ENCODE peak calls at places on chromosomes 7 and 10, in five cellular contexts. F is upper lobe of right lung, R is K562, H is ascending aorta, T is PC-9. S is an unnamed sample.

GRCh38 chr10:73136627-73137026 is 26.4 kb downstream of the NUDT13 start:
- DNase-seq in R (no peak), F (no peak), T (no peak), H (no peak), S (no peak)

GRCh38 chr7:64869121-64869725 is 33.9 kb upstream of the ZNF273 start:
- DNase-seq in H (no peak), R (no peak), T (no peak), F (no peak), S (no peak)

GRCh38 chr7:5231811-5232484 is 41.9 kb downstream of the WIPI2 start:
- DNase-seq in R (no peak), H (no peak), T (no peak), F (no peak), S (no peak)

GRCh38 chr7:151832656-151833055 is 44.3 kb downstream of the PRKAG2 start:
- DNase-seq in H (no peak), R (no peak), T (no peak), F (no peak), S (no peak)

GRCh38 chr7:74082770-74083116 is 861 bp upstream of the LIMK1 start:
- DNase-seq in R (no peak), T (no peak), F (no peak), H (no peak), S (no peak)

GRCh38 chr10:5560142-5560843 is 35.5 kb downstream of the CALML3 start:
- DNase-seq in H (no peak), R (no peak), T (no peak), F (no peak), S (no peak)

GRCh38 chr10:112182808-112183328 is 697 bp downstream of the GPAM start:
- DNase-seq in T (no peak), R (no peak), F (no peak), H (no peak), S (no peak)

GRCh38 chr7:101121996-101122932 is 4.6 kb upstream of the SERPINE1 start:
- DNase-seq in R (no peak), H (peak; percentile 99), T (peak; percentile 91), F (peak; percentile 65), S (peak; percentile 93)

GRCh38 chr10:119872860-119873671 is 423 bp upstream of the MCMBP start:
- DNase-seq in R (peak; percentile 80), H (peak; percentile 91), F (peak; percentile 96), T (peak; percentile 35), S (peak; percentile 27)

GRCh38 chr10:11525503-11525902 is 85.9 kb downstream of the USP6NL start:
- DNase-seq in R (no peak), H (peak; percentile 87), T (no peak), F (no peak), S (no peak)

GRCh38 chr7:90262438-90262837 is 17.5 kb downstream of the CFAP69 start:
- DNase-seq in H (no peak), T (no peak), F (no peak), R (peak; percentile 36), S (no peak)

GRCh38 chr7:19558527-19558926 is 150.3 kb downstream of the POLR1F start:
- DNase-seq in H (no peak), F (no peak), R (no peak), T (peak; percentile 33), S (no peak)

GRCh38 chr7:95684037-95684436 is 87.7 kb upstream of the PDK4 start:
- DNase-seq in H (no peak), F (no peak), R (no peak), T (peak; percentile 36), S (no peak)

GRCh38 chr7:92404170-92404614 is 43.1 kb upstream of the GATAD1 start:
- DNase-seq in F (no peak), R (no peak), H (no peak), T (no peak), S (no peak)

GRCh38 chr7:77738871-77739270 is 42.6 kb downstream of the RSBN1L start:
- DNase-seq in T (peak; percentile 72), H (no peak), F (no peak), R (no peak), S (no peak)

GRCh38 chr7:101746311-101746710 is 71.1 kb upstream of the CUX1 start:
- DNase-seq in T (no peak), H (no peak), R (no peak), F (no peak), S (no peak)

GRCh38 chr10:13949844-13950542 is 363.2 kb downstream of the PRPF18 start:
- DNase-seq in R (no peak), H (no peak), T (peak; percentile 82), F (no peak), S (no peak)

GRCh38 chr7:37342665-37343471 is 105.8 kb downstream of the ELMO1 start:
- DNase-seq in T (no peak), R (no peak), F (peak; percentile 69), H (peak; percentile 66), S (no peak)

GRCh38 chr10:34024708-34025425 is 690.4 kb upstream of the NRP1 start:
- DNase-seq in T (no peak), R (peak; percentile 20), F (no peak), H (no peak), S (no peak)

GRCh38 chr10:78417425-78418370 is 384.0 kb downstream of the RPS24 start:
- DNase-seq in F (no peak), T (no peak), H (peak; percentile 35), R (no peak), S (no peak)

GRCh38 chr7:1402791-1403755 is 56.2 kb downstream of the MICALL2 start:
- DNase-seq in R (no peak), F (no peak), H (no peak), T (no peak), S (no peak)

GRCh38 chr10:97732052-97732359 is 4.9 kb upstream of the ZFYVE27 start:
- DNase-seq in H (no peak), T (no peak), F (no peak), R (no peak), S (no peak)

DNA sequence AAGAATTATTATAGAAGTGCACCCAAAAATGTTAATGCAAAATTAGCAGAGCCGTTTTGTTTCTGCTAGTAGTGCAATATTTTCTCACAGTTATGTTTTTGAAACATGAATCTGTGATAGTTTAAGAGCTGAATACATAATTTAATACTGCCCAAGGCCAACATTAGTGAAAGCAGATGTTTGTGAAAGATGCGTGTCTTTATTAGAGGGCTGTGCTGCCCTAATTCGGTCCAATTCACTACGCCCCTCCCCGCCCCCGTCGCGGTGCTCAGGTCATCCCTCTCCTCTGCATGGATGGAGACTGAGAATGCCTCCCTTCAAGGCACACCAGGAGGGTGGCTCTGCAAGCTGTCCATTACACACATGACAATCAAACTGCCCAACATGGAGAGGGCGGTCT is 172.0 kb downstream of the TEX36 start:
- DNase-seq in T (no peak), R (no peak), H (no peak), F (no peak), S (no peak)
- H3K27ac ChIP-seq in T (no peak overlapping the region), R (no peak overlapping the region), H (no peak overlapping the region), F (no peak overlapping the region), S (no peak overlapping the region)

GRCh38 chr7:107049971-107050532 is 5.5 kb downstream of the PRKAR2B start:
- DNase-seq in F (no peak), R (no peak), H (no peak), T (no peak), S (no peak)

GRCh38 chr7:107049480-107049879 is 5.0 kb downstream of the PRKAR2B start:
- DNase-seq in H (no peak), R (no peak), T (no peak), F (no peak), S (no peak)

GRCh38 chr7:107046511-107047259 is 2.2 kb downstream of the PRKAR2B start:
- DNase-seq in T (peak; percentile 69), F (no peak), R (no peak), H (no peak), S (no peak)

GRCh38 chr7:107048783-107049418 is 4.4 kb downstream of the PRKAR2B start:
- DNase-seq in F (no peak), T (no peak), H (no peak), R (no peak), S (no peak)

GRCh38 chr7:107047902-107048782 is 3.6 kb downstream of the PRKAR2B start:
- DNase-seq in H (no peak), T (no peak), R (peak; percentile 73), F (no peak), S (no peak)
- TF ChIP-seq CTCF in H (no peak), T (no peak), R (peak; percentile 92), F (no peak), S (no peak)

DNA sequence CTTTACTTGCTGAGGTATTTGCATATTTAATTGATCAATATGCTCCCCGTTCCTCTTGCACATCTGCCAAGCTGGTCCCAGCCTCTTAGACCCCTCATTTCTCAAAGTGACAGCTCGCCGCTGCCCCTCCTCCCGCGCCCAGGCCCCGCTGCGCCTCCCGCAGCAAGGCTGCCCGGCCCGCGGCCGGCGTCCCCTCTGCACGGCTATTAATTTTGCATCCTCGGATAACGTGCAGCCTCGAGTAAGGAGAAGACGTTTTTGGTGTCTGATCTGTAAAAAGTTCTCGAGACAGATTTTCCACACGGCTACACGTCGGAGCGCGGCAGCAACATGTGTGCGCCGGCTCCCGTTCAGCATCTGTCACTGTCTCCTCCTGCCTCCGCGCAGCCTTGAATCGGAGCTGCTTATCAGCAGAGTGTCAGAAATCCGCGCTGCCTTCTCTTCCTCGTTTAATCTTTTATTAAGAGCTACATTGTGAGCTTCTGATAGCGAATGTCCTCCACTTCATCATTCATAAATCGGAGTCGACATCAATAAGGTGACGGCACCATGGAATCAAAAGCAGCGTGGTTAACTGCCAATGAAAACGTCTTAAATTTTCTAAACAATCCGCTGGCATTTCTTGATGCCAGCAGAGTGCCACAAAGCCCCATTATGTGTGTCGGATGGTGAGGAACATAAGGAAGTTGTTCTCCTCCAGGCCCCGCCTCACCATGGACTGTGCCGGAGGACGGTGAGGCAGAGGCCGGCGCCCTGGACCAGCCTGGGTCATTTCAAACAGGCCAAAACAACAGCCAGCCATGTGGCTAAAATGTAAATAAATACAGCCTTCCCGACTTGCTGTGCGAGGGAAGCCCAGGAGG is 65.1 kb downstream of the EBF3 start:
- DNase-seq in R (no peak), H (no peak), F (no peak), T (no peak), S (no peak)
- H3K4me1 ChIP-seq in R (no peaks in the 10 kb centered on the region), H (no peaks in the 10 kb centered on the region), F (peaks cover 5% of the 10 kb centered on the region), T (no peaks in the 10 kb centered on the region), S (no peaks in the 10 kb centered on the region)

GRCh38 chr10:22606164-22606614 is 108.2 kb downstream of the PIP4K2A start:
- DNase-seq in T (no peak), F (no peak), R (peak; percentile 25), H (peak; percentile 76), S (no peak)
- H3K27ac ChIP-seq in T (no peak overlapping the region), F (peak overlapping the region; percentile 48), R (peak overlapping the region; percentile 35), H (no peak overlapping the region), S (no peak overlapping the region)

GRCh38 chr10:69649771-69650550 is 19.9 kb downstream of the FAM241B start:
- DNase-seq in R (no peak), F (no peak), T (no peak), H (no peak), S (no peak)
- TF ChIP-seq CTCF in R (no peak), F (no peak), T (no peak), H (no peak), S (no peak)

GRCh38 chr10:45377321-45377720 is 3.3 kb downstream of the ALOX5 start:
- DNase-seq in T (no peak), F (no peak), R (no peak), H (no peak), S (no peak)
- H3K4me1 ChIP-seq in T (peaks cover 37% of the 10 kb centered on the region), F (peaks cover 11% of the 10 kb centered on the region), R (peaks cover 48% of the 10 kb centered on the region), H (peaks cover 6% of the 10 kb centered on the region), S (peaks cover 8% of the 10 kb centered on the region)